ENCODE peak calls at places on chromosome 13, in four cellular contexts. One of them, this sample, is unnamed.
A peak's percentile ranks its signal among the peaks of the same experiment; 100 is the strongest.

GRCh38 chr13:80924596-80924995 is 583.7 kb upstream of the SPRY2 start:
- DNase-seq in CD8-positive, alpha-beta T cell: no peak
- DNase-seq in brain microvascular endothelial cell: peak; percentile 76
- DNase-seq in neural crest cell: no peak
- DNase-seq in this sample: no peak

GRCh38 chr13:44448875-44449274 is 75.3 kb downstream of the SERP2 start:
- DNase-seq in brain microvascular endothelial cell: no peak
- DNase-seq in neural crest cell: no peak
- DNase-seq in CD8-positive, alpha-beta T cell: no peak
- DNase-seq in this sample: no peak

GRCh38 chr13:22726721-22727120 is 454.1 kb upstream of the SGCG start:
- DNase-seq in neural crest cell: no peak
- DNase-seq in CD8-positive, alpha-beta T cell: no peak
- DNase-seq in brain microvascular endothelial cell: no peak
- DNase-seq in this sample: no peak

GRCh38 chr13:29595380-29596063 is at the start of gene SLC7A1:
- DNase-seq in brain microvascular endothelial cell: peak; percentile 72
- DNase-seq in CD8-positive, alpha-beta T cell: peak; percentile 79
- DNase-seq in neural crest cell: peak; percentile 67
- DNase-seq in this sample: peak; percentile 70

GRCh38 chr13:105316731-105317130 is 1218.7 kb downstream of the EFNB2 start:
- DNase-seq in brain microvascular endothelial cell: no peak
- DNase-seq in neural crest cell: no peak
- DNase-seq in CD8-positive, alpha-beta T cell: no peak
- DNase-seq in this sample: no peak

GRCh38 chr13:23506821-23507210 is 63.4 kb upstream of the TNFRSF19 start:
- DNase-seq in CD8-positive, alpha-beta T cell: no peak
- DNase-seq in brain microvascular endothelial cell: peak; percentile 92
- DNase-seq in neural crest cell: no peak
- DNase-seq in this sample: no peak

GRCh38 chr13:108508263-108508662 is 121.1 kb upstream of the MYO16 start:
- DNase-seq in CD8-positive, alpha-beta T cell: no peak
- DNase-seq in brain microvascular endothelial cell: peak; percentile 42
- DNase-seq in neural crest cell: no peak
- DNase-seq in this sample: no peak

GRCh38 chr13:67015976-67016600 is 214.0 kb downstream of the PCDH9 start:
- DNase-seq in CD8-positive, alpha-beta T cell: no peak
- DNase-seq in neural crest cell: no peak
- DNase-seq in brain microvascular endothelial cell: no peak
- DNase-seq in this sample: no peak

GRCh38 chr13:30493670-30494381 is 28.1 kb upstream of the HMGB1 start:
- DNase-seq in brain microvascular endothelial cell: no peak
- DNase-seq in CD8-positive, alpha-beta T cell: no peak
- DNase-seq in neural crest cell: no peak
- DNase-seq in this sample: no peak

GRCh38 chr13:36456577-36456976 is 24.3 kb downstream of the CCNA1 start:
- DNase-seq in brain microvascular endothelial cell: no peak
- DNase-seq in CD8-positive, alpha-beta T cell: no peak
- DNase-seq in neural crest cell: no peak
- DNase-seq in this sample: no peak

GRCh38 chr13:36450534-36450933 is 18.2 kb downstream of the CCNA1 start:
- DNase-seq in CD8-positive, alpha-beta T cell: no peak
- DNase-seq in brain microvascular endothelial cell: no peak
- DNase-seq in neural crest cell: no peak
- DNase-seq in this sample: no peak

GRCh38 chr13:36454121-36454520 is 21.8 kb downstream of the CCNA1 start:
- DNase-seq in neural crest cell: no peak
- DNase-seq in brain microvascular endothelial cell: no peak
- DNase-seq in CD8-positive, alpha-beta T cell: no peak
- DNase-seq in this sample: no peak

GRCh38 chr13:36454962-36455361 is 22.7 kb downstream of the CCNA1 start:
- DNase-seq in brain microvascular endothelial cell: no peak
- DNase-seq in neural crest cell: no peak
- DNase-seq in CD8-positive, alpha-beta T cell: no peak
- DNase-seq in this sample: no peak

GRCh38 chr13:36453518-36453917 is 21.2 kb downstream of the CCNA1 start:
- DNase-seq in CD8-positive, alpha-beta T cell: no peak
- DNase-seq in neural crest cell: no peak
- DNase-seq in brain microvascular endothelial cell: no peak
- DNase-seq in this sample: no peak
- TF ChIP-seq CTCF in CD8-positive, alpha-beta T cell: no peak
- TF ChIP-seq CTCF in neural crest cell: peak; percentile 59
- TF ChIP-seq CTCF in brain microvascular endothelial cell: peak; percentile 25
- TF ChIP-seq CTCF in this sample: peak; percentile 51

GRCh38 chr13:107133950-107134349 is 566.0 kb upstream of the ARGLU1 start:
- DNase-seq in brain microvascular endothelial cell: no peak
- DNase-seq in neural crest cell: no peak
- DNase-seq in CD8-positive, alpha-beta T cell: no peak
- DNase-seq in this sample: no peak

GRCh38 chr13:107124730-107125129 is 556.8 kb upstream of the ARGLU1 start:
- DNase-seq in neural crest cell: no peak
- DNase-seq in brain microvascular endothelial cell: no peak
- DNase-seq in CD8-positive, alpha-beta T cell: no peak
- DNase-seq in this sample: no peak

GRCh38 chr13:107130516-107130915 is 562.6 kb upstream of the ARGLU1 start:
- DNase-seq in brain microvascular endothelial cell: no peak
- DNase-seq in CD8-positive, alpha-beta T cell: no peak
- DNase-seq in neural crest cell: no peak
- DNase-seq in this sample: no peak
- TF ChIP-seq CTCF in brain microvascular endothelial cell: no peak
- TF ChIP-seq CTCF in CD8-positive, alpha-beta T cell: no peak
- TF ChIP-seq CTCF in neural crest cell: no peak
- TF ChIP-seq CTCF in this sample: no peak

GRCh38 chr13:113350938-113351335 is 13.0 kb downstream of the GRTP1 start:
- DNase-seq in brain microvascular endothelial cell: no peak
- DNase-seq in neural crest cell: no peak
- DNase-seq in CD8-positive, alpha-beta T cell: no peak
- DNase-seq in this sample: no peak

GRCh38 chr13:113349050-113349449 is 14.9 kb downstream of the GRTP1 start:
- DNase-seq in neural crest cell: no peak
- DNase-seq in brain microvascular endothelial cell: no peak
- DNase-seq in CD8-positive, alpha-beta T cell: no peak
- DNase-seq in this sample: no peak

GRCh38 chr13:113349491-113349890 is 14.4 kb downstream of the GRTP1 start:
- DNase-seq in neural crest cell: no peak
- DNase-seq in brain microvascular endothelial cell: no peak
- DNase-seq in CD8-positive, alpha-beta T cell: no peak
- DNase-seq in this sample: no peak

GRCh38 chr13:113351514-113352026 is 12.4 kb downstream of the GRTP1 start:
- DNase-seq in CD8-positive, alpha-beta T cell: no peak
- DNase-seq in brain microvascular endothelial cell: no peak
- DNase-seq in neural crest cell: no peak
- DNase-seq in this sample: no peak

GRCh38 chr13:113350065-113350937 is 13.6 kb downstream of the GRTP1 start:
- DNase-seq in CD8-positive, alpha-beta T cell: no peak
- DNase-seq in brain microvascular endothelial cell: no peak
- DNase-seq in neural crest cell: no peak
- DNase-seq in this sample: no peak
- TF ChIP-seq CTCF in CD8-positive, alpha-beta T cell: no peak
- TF ChIP-seq CTCF in brain microvascular endothelial cell: peak; percentile 13
- TF ChIP-seq CTCF in neural crest cell: no peak
- TF ChIP-seq CTCF in this sample: no peak

GRCh38 chr13:46478641-46479040 is 74.3 kb upstream of the LRCH1 start:
- DNase-seq in brain microvascular endothelial cell: no peak
- DNase-seq in CD8-positive, alpha-beta T cell: no peak
- DNase-seq in neural crest cell: no peak
- DNase-seq in this sample: no peak

GRCh38 chr13:46479286-46479685 is 73.7 kb upstream of the LRCH1 start:
- DNase-seq in neural crest cell: no peak
- DNase-seq in CD8-positive, alpha-beta T cell: no peak
- DNase-seq in brain microvascular endothelial cell: no peak
- DNase-seq in this sample: no peak

GRCh38 chr13:46479691-46480090 is 73.3 kb upstream of the LRCH1 start:
- DNase-seq in CD8-positive, alpha-beta T cell: no peak
- DNase-seq in neural crest cell: no peak
- DNase-seq in brain microvascular endothelial cell: no peak
- DNase-seq in this sample: no peak

GRCh38 chr13:46476174-46476573 is 76.8 kb upstream of the LRCH1 start:
- DNase-seq in CD8-positive, alpha-beta T cell: no peak
- DNase-seq in neural crest cell: no peak
- DNase-seq in brain microvascular endothelial cell: no peak
- DNase-seq in this sample: no peak

DNA sequence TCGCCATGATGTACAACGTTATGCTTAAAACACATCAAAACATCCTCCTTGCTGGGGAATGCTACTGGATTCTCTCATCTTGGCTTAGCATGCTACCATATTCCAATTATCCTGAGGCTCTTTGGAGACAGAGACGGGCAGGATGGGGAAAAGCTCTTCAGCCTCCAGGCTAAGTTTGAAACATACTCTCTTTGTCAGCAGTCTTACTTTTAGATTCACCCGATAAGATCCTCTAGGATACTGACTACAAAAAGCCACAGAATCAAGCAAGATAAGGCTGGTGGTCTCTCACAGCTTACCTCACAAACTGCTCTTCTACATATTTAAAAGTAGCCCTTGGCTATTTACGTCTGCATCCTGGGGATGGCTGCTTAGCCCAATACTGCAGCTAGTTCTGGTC is 72.8 kb upstream of the LRCH1 start:
- DNase-seq in brain microvascular endothelial cell: no peak
- DNase-seq in CD8-positive, alpha-beta T cell: no peak
- DNase-seq in neural crest cell: no peak
- DNase-seq in this sample: no peak
- TF ChIP-seq CTCF in brain microvascular endothelial cell: no peak
- TF ChIP-seq CTCF in CD8-positive, alpha-beta T cell: no peak
- TF ChIP-seq CTCF in neural crest cell: no peak
- TF ChIP-seq CTCF in this sample: no peak

GRCh38 chr13:38417241-38417640 is 67.6 kb downstream of the UFM1 start:
- DNase-seq in CD8-positive, alpha-beta T cell: no peak
- DNase-seq in neural crest cell: no peak
- DNase-seq in brain microvascular endothelial cell: no peak
- DNase-seq in this sample: no peak

GRCh38 chr13:38419312-38419873 is 69.7 kb downstream of the UFM1 start:
- DNase-seq in neural crest cell: no peak
- DNase-seq in brain microvascular endothelial cell: no peak
- DNase-seq in CD8-positive, alpha-beta T cell: no peak
- DNase-seq in this sample: no peak

GRCh38 chr13:38418286-38418685 is 68.6 kb downstream of the UFM1 start:
- DNase-seq in CD8-positive, alpha-beta T cell: no peak
- DNase-seq in brain microvascular endothelial cell: no peak
- DNase-seq in neural crest cell: no peak
- DNase-seq in this sample: no peak

GRCh38 chr13:38415233-38415632 is 65.6 kb downstream of the UFM1 start:
- DNase-seq in CD8-positive, alpha-beta T cell: peak; percentile 21
- DNase-seq in brain microvascular endothelial cell: no peak
- DNase-seq in neural crest cell: no peak
- DNase-seq in this sample: no peak

GRCh38 chr13:38417727-38418126 is 68.1 kb downstream of the UFM1 start:
- DNase-seq in neural crest cell: no peak
- DNase-seq in brain microvascular endothelial cell: peak; percentile 9
- DNase-seq in CD8-positive, alpha-beta T cell: no peak
- DNase-seq in this sample: no peak
- TF ChIP-seq CTCF in neural crest cell: peak; percentile 49
- TF ChIP-seq CTCF in brain microvascular endothelial cell: peak; percentile 45
- TF ChIP-seq CTCF in CD8-positive, alpha-beta T cell: no peak
- TF ChIP-seq CTCF in this sample: no peak

DNA sequence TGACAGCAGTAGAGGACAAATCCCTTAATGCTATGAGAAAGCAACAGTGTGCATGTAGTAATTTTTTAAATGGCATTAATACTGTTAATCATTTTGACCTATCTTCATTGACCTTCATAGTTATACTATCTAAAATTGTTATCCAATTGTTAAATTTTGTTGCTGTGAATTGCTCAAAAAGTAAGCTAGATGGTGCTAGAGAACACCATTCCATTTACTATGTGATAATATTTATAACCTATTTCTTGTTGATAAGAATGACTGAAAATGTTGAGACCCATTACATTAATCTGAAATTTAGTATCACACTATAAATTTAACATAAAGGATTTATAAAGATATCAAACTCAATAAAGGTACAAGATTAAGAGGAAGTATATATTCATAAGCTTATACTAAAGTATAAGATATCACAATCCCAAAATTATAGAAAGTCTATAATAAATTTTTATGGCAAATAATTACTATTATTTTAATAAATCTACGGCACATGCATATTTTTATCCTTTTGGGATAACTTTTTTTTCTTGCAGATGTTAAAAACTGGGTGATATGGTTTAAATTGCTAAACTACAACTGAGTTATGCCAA is 1573.3 kb downstream of the PCDH9 start:
- DNase-seq in CD8-positive, alpha-beta T cell: no peak
- DNase-seq in neural crest cell: no peak
- DNase-seq in brain microvascular endothelial cell: no peak
- DNase-seq in this sample: no peak
- TF ChIP-seq CTCF in CD8-positive, alpha-beta T cell: no peak
- TF ChIP-seq CTCF in neural crest cell: peak; percentile 76
- TF ChIP-seq CTCF in brain microvascular endothelial cell: peak; percentile 37
- TF ChIP-seq CTCF in this sample: peak; percentile 62

DNA sequence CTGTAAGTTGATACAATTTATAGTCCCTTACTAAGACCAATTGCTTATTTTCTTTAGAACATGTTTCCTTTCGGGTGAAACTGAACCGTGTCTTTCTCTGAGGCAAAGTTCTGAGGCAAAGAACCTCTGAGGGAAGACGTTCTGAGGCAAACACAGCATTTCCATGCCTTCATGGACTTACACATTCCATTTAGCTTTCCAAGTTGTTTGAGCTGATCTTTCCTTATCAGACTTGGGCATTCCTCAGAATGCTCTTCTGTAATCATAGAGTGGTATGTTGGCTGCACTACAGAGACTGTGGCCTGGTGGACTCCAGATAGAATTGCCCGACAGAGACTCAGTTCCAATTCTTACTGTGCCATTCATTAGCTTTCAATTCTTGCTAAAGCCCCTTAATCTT is 579.0 kb downstream of the KCTD12 start:
- DNase-seq in neural crest cell: no peak
- DNase-seq in brain microvascular endothelial cell: peak; percentile 65
- DNase-seq in CD8-positive, alpha-beta T cell: no peak
- DNase-seq in this sample: no peak
- TF ChIP-seq CTCF in neural crest cell: no peak
- TF ChIP-seq CTCF in brain microvascular endothelial cell: peak; percentile 15
- TF ChIP-seq CTCF in CD8-positive, alpha-beta T cell: no peak
- TF ChIP-seq CTCF in this sample: no peak

This sample was measured in progenitor cell of endocrine pancreas.